ENCODE peak calls at places on chromosomes 12 and 14, in seven cellular contexts. F, W, K, Z, Y, U and O are unnamed samples.

GRCh38 chr14:68784298-68784910 is 8.5 kb downstream of the ZFP36L1 start:
- DNase-seq in F (no peak), W (peak), K (peak), Z (no peak), Y (no peak), U (no peak), O (peak)

GRCh38 chr12:113347107-113347506 is 11.3 kb upstream of the PLBD2 start:
- DNase-seq in F (no peak), W (no peak), K (no peak), Z (no peak), Y (no peak), U (no peak), O (no peak)

GRCh38 chr14:96249016-96249415 is 7.0 kb upstream of the BDKRB1 start:
- DNase-seq in F (no peak), W (no peak), K (no peak), Z (no peak), Y (no peak), U (no peak), O (no peak)

GRCh38 chr12:65999564-66000280 is 130.8 kb downstream of the LLPH start:
- DNase-seq in F (no peak), W (peak), K (no peak), Z (no peak), Y (no peak), U (peak), O (no peak)

GRCh38 chr12:93137656-93138612 is 208.8 kb upstream of the EEA1 start:
- DNase-seq in F (no peak), W (peak), K (no peak), Z (no peak), Y (no peak), U (peak), O (peak)

GRCh38 chr12:2641209-2641608 is 153.6 kb upstream of the FKBP4 start:
- DNase-seq in F (no peak), W (peak), K (peak), Z (no peak), Y (no peak), U (no peak), O (peak)

GRCh38 chr12:106692896-106693295 is 81.6 kb upstream of the RIC8B start:
- DNase-seq in F (no peak), W (no peak), K (no peak), Z (no peak), Y (no peak), U (no peak), O (no peak)

GRCh38 chr12:64625243-64626077 is 15.2 kb downstream of the RASSF3 start:
- DNase-seq in F (no peak), W (peak), K (peak), Z (peak), Y (peak), U (peak), O (peak)

GRCh38 chr12:24496755-24497154 is 452.1 kb downstream of the BCAT1 start:
- DNase-seq in F (no peak), W (no peak), K (no peak), Z (no peak), Y (no peak), U (no peak), O (no peak)

GRCh38 chr12:73221836-73222235 is 949.7 kb downstream of the TRHDE start:
- DNase-seq in F (no peak), W (no peak), K (no peak), Z (no peak), Y (no peak), U (no peak), O (no peak)

GRCh38 chr12:54558311-54558710 is 8.9 kb downstream of the PDE1B start:
- DNase-seq in F (no peak), W (no peak), K (no peak), Z (no peak), Y (no peak), U (no peak), O (no peak)

GRCh38 chr12:54558759-54559158 is 9.4 kb downstream of the PDE1B start:
- DNase-seq in F (no peak), W (no peak), K (no peak), Z (no peak), Y (no peak), U (no peak), O (no peak)

GRCh38 chr12:54562720-54563356 is 13.4 kb downstream of the PDE1B start:
- DNase-seq in F (no peak), W (no peak), K (no peak), Z (no peak), Y (no peak), U (no peak), O (no peak)

GRCh38 chr12:54561164-54561563 is 11.8 kb downstream of the PDE1B start:
- DNase-seq in F (no peak), W (no peak), K (peak), Z (no peak), Y (peak), U (no peak), O (peak)

DNA sequence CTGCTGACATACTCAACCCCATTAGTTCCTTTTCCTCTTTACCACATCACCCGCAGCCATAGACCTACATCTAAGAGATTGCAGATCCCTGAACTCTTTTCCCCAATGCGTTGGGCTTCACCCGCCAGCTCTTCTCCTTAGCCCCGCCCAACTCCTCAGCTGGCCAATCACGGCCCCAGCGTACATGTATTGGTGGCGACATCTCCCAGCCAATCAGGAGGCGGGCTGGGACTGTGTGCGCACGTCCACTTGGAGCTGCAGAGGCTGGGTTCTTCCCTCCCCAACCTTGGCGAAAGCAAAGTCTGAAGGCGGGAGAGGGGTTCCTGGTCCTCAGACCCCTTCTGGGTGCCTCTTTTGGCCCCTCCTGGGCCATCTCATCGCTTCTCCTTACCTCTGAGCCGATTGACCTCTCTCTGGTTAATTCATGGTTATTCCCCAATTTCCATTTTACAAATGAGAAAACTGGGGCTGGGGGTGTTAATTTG is 11.0 kb downstream of the PDE1B start:
- DNase-seq in F (peak), W (no peak), K (peak), Z (peak), Y (peak), U (no peak), O (peak)
- H3K4me3 ChIP-seq in F (peak), W (no peak), K (peak), Z (peak), Y (peak), U (no peak), O (no peak)

DNA sequence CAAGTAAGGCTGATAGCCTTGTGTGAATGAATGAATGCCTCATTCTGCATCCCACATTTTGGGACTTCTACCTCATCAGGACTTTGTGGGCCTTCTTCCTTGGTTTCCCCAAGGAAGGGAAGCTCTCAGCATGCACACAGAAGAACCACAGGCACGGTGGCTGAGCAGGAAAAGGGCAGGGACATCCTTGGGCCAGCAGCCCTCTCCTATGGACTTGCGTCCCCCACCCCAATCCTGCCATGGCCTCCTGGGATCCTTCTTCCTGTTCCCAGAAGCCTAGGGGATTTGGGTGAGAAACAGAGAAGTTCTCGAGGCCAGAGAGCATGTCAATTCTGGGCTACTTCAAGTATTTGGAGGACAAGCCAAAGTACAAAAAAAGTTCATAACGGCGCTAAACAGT is 69.7 kb downstream of the LGMN start:
- DNase-seq in F (no peak), W (no peak), K (no peak), Z (no peak), Y (no peak), U (no peak), O (no peak)
- H3K27ac ChIP-seq in F (no peak), W (no peak), K (no peak), Z (no peak), Y (no peak), U (no peak), O (no peak)

GRCh38 chr12:10553148-10553547 is 47.5 kb downstream of the EIF2S3B start:
- DNase-seq in F (no peak), W (no peak), K (no peak), Z (no peak), Y (no peak), U (no peak), O (no peak)

GRCh38 chr12:10557329-10557728 is 51.6 kb downstream of the EIF2S3B start:
- DNase-seq in F (no peak), W (no peak), K (no peak), Z (no peak), Y (no peak), U (no peak), O (no peak)

GRCh38 chr12:10551375-10551774 is 45.7 kb downstream of the EIF2S3B start:
- DNase-seq in F (peak), W (no peak), K (no peak), Z (no peak), Y (no peak), U (no peak), O (no peak)

GRCh38 chr12:10554971-10555481 is 49.3 kb downstream of the EIF2S3B start:
- DNase-seq in F (no peak), W (no peak), K (no peak), Z (no peak), Y (no peak), U (no peak), O (no peak)

DNA sequence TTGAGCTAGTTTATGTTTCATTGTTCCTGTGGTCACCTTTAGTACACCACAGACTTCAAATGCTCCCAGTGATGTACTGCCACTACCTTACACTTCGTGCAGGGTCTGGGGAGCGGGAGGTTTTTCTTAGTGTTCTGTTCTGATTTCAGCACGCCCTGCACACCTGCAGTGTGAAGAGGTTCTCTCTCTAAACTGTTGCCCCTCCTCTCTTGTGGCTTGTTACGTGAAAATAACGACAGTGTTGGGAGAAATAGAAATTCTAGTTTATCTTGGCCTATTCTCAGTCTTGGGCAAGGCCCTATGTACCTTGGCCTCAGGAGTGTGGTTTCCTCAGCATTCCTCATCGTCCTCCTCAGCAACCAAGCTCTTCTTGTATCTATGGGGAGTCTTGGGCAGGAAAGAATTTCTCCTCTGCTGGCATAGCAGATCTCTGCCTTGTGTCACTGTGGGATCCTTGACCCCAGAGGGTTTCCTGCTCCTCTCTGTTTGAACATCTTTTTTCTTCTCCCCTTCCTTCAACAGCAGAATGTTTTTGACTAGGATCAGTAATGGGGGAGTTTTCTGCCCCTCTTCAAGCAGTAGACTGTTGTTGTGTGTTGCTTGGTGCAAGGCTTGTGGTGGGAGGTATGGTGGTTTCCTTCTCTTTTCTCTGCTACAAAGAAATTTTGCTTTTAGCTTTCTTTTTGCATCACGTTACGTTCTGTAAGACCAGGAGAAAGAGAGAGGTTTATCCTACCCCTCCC is 48.7 kb downstream of the EIF2S3B start:
- DNase-seq in F (no peak), W (no peak), K (no peak), Z (no peak), Y (no peak), U (no peak), O (no peak)
- H3K4me3 ChIP-seq in F (no peak), W (no peak), K (no peak), Z (no peak), Y (no peak), U (no peak), O (no peak)

GRCh38 chr12:4224211-4224878 is 49.2 kb upstream of the CCND2 start:
- DNase-seq in F (no peak), W (no peak), K (no peak), Z (no peak), Y (no peak), U (no peak), O (peak)

GRCh38 chr12:4220489-4220888 is 53.1 kb upstream of the CCND2 start:
- DNase-seq in F (no peak), W (no peak), K (no peak), Z (no peak), Y (no peak), U (no peak), O (no peak)

GRCh38 chr12:4221157-4221556 is 52.4 kb upstream of the CCND2 start:
- DNase-seq in F (no peak), W (no peak), K (no peak), Z (no peak), Y (no peak), U (no peak), O (no peak)

GRCh38 chr12:4225571-4225970 is 48.0 kb upstream of the CCND2 start:
- DNase-seq in F (no peak), W (no peak), K (no peak), Z (no peak), Y (no peak), U (no peak), O (no peak)

DNA sequence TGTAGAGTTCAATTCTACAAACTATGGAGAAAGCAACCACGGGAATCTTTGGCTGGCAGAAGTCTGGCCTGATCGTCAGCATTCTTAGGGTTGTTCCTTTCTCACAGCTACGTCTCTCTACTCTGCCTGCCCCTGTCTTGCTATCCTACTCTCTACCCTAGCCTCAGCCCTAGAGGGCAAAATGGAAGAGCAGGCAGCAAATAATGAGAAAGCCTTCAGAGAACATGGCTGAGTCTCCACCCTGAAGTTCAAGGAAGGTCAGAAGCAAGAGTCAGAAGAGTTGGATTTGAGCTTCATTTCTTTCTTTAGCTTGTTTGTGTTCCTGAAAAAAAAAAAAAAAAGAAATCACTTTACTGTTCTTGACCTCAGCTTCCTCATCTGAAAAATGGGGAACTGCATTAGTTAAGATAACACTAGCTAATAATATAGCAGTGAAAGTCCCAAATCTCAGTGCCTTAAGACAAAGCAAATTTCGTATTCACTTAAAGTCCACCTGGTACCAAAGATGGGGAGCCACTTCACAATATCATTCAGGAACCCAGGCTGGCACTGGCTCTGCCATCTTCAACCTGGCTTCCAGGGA is 50.2 kb upstream of the CCND2 start:
- DNase-seq in F (no peak), W (no peak), K (no peak), Z (no peak), Y (no peak), U (no peak), O (no peak)
- H3K27ac ChIP-seq in F (peak), W (no peak), K (no peak), Z (no peak), Y (no peak), U (no peak), O (no peak)

DNA sequence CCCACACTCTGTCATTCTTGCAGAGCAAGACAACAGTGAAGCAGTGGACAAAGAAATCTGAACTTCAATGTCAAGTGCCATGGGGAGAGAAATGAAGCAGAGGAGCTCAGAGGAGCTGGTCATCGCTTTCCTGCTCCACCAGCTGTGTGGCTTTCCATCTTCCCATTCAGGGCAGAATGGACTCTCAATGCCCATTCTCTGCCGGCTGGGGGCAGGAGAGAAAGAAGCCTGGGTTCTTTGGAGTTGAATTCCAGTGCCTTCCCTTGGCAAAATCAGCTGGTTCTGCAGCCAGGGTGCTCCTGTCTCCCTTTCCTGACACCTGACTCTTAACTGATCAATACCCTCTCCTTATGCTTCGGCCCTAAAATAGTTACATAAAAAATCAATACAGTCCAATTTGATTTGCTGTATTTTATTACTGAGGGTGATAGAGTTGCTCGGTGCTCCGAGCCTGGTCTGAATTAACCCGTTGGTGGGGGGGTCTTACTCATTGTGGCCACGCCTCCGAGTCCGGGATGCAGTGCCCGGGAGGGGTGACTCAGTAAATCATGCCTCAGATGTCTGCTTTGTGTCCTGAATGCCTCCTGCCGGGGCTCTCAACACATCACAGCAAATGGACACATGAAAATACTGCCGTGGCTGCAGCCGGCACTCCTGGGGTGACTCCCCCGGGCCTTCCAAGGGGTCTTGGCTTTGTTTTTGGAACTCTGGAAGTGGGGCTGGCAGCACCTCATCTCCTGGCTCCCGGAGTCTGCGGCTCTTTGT is 128.7 kb downstream of the AACS start:
- DNase-seq in F (no peak), W (peak), K (no peak), Z (no peak), Y (no peak), U (no peak), O (no peak)
- H3K4me3 ChIP-seq in F (no peak), W (no peak), K (no peak), Z (no peak), Y (no peak), U (no peak), O (no peak)

GRCh38 chr12:6199531-6200265 is 502 bp upstream of the CD9 start:
- DNase-seq in F (no peak), W (peak), K (peak), Z (no peak), Y (peak), U (no peak), O (peak)
- H3K27ac ChIP-seq in F (peak), W (peak), K (peak), Z (no peak), Y (peak), U (no peak), O (peak)